ENCODE peak calls at places on chromosome 16, in seven cellular contexts. G is endothelial cell; L is mucosa of gallbladder; M is left cardiac atrium; R is NCI-H1092; B is HCT116; J is stimulated activated CD8-positive, alpha-beta memory T cell treated with anti-CD3 and anti-CD28 coated beads, Interleukin-2, amount 100 ng/mL, for 1 hour. H is an unnamed sample.

GRCh38 chr16:50631249-50631984 is 49.7 kb downstream of the SNX20 start:
- DNase-seq in G (no peak), L (no peak), M (no peak), R (no peak), B (no peak), J (no peak), H (no peak)

GRCh38 chr16:27258241-27258734 is 10.3 kb downstream of the NSMCE1 start:
- DNase-seq in G (no peak), L (no peak), M (no peak), R (no peak), B (no peak), J (no peak), H (no peak)

GRCh38 chr16:3356118-3356517 is 429 bp downstream of the OR2C1 start:
- DNase-seq in G (no peak), L (no peak), M (no peak), R (no peak), B (no peak), J (no peak), H (no peak)

GRCh38 chr16:85173077-85173980 is 61.1 kb upstream of the CIBAR2 start:
- DNase-seq in G (peak), L (no peak), M (peak), R (no peak), B (peak), J (no peak), H (no peak)

GRCh38 chr16:85634747-85635544 is 21.8 kb downstream of the GSE1 start:
- DNase-seq in G (peak), L (no peak), M (no peak), R (no peak), B (no peak), J (no peak), H (no peak)

GRCh38 chr16:51035711-51036110 is 115.4 kb downstream of the SALL1 start:
- DNase-seq in G (no peak), L (no peak), M (no peak), R (no peak), B (no peak), J (no peak), H (no peak)

GRCh38 chr16:49964316-49964715 is 60.7 kb upstream of the CNEP1R1 start:
- DNase-seq in G (no peak), L (no peak), M (no peak), R (no peak), B (no peak), J (no peak), H (no peak)

GRCh38 chr16:49489686-49490320 is 116.2 kb downstream of the C16orf78 start:
- DNase-seq in G (no peak), L (no peak), M (no peak), R (no peak), B (no peak), J (no peak), H (no peak)

GRCh38 chr16:67406111-67406593 is 10.1 kb downstream of the ZDHHC1 start:
- DNase-seq in G (no peak), L (no peak), M (no peak), R (no peak), B (no peak), J (no peak), H (no peak)

GRCh38 chr16:67286441-67287235 is 7.3 kb downstream of the PLEKHG4 start:
- DNase-seq in G (no peak), L (no peak), M (no peak), R (no peak), B (no peak), J (no peak), H (no peak)

H was measured in germinal center.